ENCODE peak calls at places on chromosomes 4 and X, in four cellular contexts. O is K562, Z is HepG2, D is Panc1. T is an unnamed sample.

GRCh38 chr4:87967193-87967592 is 8.3 kb upstream of the SPP1 start:
- DNase-seq in O (no peak), Z (no peak), D (no peak), T (no peak)

GRCh38 chr4:5568931-5569330 is 139.4 kb downstream of the EVC2 start:
- DNase-seq in Z (no peak), O (no peak), D (no peak), T (no peak)

GRCh38 chrX:106932492-106932923 is 12.3 kb downstream of the CLDN2 start:
- DNase-seq in O (no peak), Z (peak; percentile 78), D (no peak), T (no peak)

GRCh38 chrX:153063315-153063714 is 7.0 kb downstream of the PNMA3 start:
- DNase-seq in Z (peak; percentile 79), O (no peak), D (no peak), T (no peak)

GRCh38 chr4:56692576-56692975 is 11.5 kb upstream of the HOPX start:
- DNase-seq in Z (no peak), O (no peak), D (no peak), T (no peak)

GRCh38 chrX:151871244-151871643 is 41.4 kb upstream of the MAGEA4 start:
- DNase-seq in Z (peak; percentile 0), D (no peak), O (no peak), T (peak; percentile 38)

GRCh38 chr4:119735136-119735770 is 106.6 kb upstream of the PDE5A start:
- DNase-seq in D (peak; percentile 78), Z (no peak), O (no peak), T (no peak)

GRCh38 chr4:113316879-113317278 is 267.4 kb downstream of the ANK2 start:
- DNase-seq in Z (no peak), O (no peak), D (no peak), T (no peak)

GRCh38 chrX:141443922-141444321 is 140.6 kb downstream of the SPANXA1 start:
- DNase-seq in O (no peak), Z (no peak), D (no peak), T (no peak)

GRCh38 chrX:12974797-12975669 is at the start of gene TMSB4X:
- DNase-seq in D (no peak), O (peak; percentile 73), Z (no peak), T (no peak)

GRCh38 chrX:21708116-21708515 is 49.8 kb downstream of the SMPX start:
- DNase-seq in D (no peak), Z (no peak), O (no peak), T (no peak)

GRCh38 chrX:108468486-108468885 is 28.8 kb downstream of the COL4A5 start:
- DNase-seq in D (no peak), Z (no peak), O (no peak), T (no peak)

GRCh38 chr4:82097504-82097903 is 276.3 kb downstream of the HNRNPD start:
- DNase-seq in D (no peak), O (no peak), Z (no peak), T (no peak)

GRCh38 chr4:173013232-173013932 is 155.2 kb upstream of the GALNT7 start:
- DNase-seq in O (peak; percentile 62), Z (peak; percentile 21), D (no peak), T (no peak)

GRCh38 chrX:100477468-100477867 is 67.4 kb upstream of the PCDH19 start:
- DNase-seq in O (no peak), D (no peak), Z (no peak), T (no peak)

GRCh38 chrX:108310511-108310910 is 127.7 kb downstream of the COL4A6 start:
- DNase-seq in D (no peak), Z (no peak), O (no peak), T (no peak)

GRCh38 chrX:42496239-42496638 is 281.7 kb downstream of the PPP1R2C start:
- DNase-seq in D (no peak), O (no peak), Z (no peak), T (no peak)

GRCh38 chrX:46957299-46957698 is 45.1 kb downstream of the JADE3 start:
- DNase-seq in Z (no peak), O (no peak), D (no peak), T (no peak)

GRCh38 chrX:32281853-32282252 is 929.5 kb downstream of the DMD start:
- DNase-seq in Z (no peak), O (no peak), D (no peak), T (no peak)
- TF ChIP-seq TCF7L2 in Z (no peak), O (no peak), D (no peak), T (no peak)

DNA sequence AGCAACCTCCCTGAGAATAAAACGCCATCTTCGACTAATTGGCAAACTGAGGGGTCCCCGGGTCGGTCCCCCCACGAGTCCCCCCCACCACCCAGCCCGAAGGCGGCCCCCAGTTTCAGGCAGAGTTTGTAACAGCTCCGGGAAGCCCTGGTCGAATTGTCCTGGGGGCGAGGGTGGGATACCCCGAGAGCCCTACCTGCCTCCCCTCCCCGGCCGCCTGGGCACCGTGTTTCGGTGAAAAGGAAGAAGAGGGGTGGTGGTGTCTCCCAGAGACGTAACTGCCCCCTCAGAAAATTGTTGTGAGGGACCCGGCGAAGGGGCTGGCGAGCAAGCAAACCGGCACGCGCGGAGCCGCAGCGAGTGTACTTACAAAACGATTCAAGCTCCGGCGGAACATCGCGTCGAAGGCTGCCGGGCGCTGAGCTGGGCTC is 1.2 kb downstream of the ATP11C start:
- DNase-seq in O (peak; percentile 15), D (no peak), Z (no peak), T (no peak)
- TF ChIP-seq TCF7L2 in O (no peak), D (no peak), Z (no peak), T (no peak)

DNA sequence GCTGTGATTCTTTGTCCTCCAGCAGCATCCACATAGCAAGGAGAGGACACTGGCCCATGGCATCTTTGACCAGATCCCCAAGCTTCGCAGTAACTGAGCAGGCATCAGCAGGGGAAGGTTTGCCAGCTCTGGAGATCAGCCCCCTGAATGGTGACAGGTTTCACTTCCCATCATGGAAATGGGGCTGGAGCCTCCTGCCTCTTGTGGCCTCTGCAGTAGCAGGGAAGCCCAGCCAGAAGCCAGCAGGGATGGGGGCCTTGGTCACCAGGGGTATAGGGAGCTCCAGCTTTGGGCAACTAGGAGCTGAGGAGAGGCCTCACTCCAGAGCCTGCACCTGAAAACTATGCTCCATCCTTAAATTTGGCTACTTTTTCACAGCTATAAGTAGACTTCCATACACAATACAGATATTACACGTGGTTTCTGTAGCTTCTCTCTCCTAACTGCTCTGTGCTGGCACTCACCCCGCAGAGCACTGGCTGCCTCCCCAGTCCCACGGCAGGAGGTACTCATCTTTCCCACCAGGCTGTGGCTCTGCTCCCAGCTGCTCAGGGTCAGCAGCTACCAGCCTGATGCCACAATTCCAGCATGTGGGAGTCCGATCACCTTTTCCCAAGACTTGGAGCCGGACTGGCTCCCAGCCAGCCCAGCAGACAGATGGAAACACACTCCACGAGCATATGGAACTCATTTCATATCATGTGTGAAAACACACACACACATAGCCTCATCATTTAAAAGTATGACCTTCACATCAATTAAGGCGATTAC is 2.8 kb downstream of the TMEM271 start:
- DNase-seq in D (no peak), Z (no peak), O (no peak), T (no peak)
- TF ChIP-seq TCF7L2 in D (no peak), Z (no peak), O (no peak), T (no peak)

GRCh38 chr4:102137217-102137616 is 208.1 kb downstream of the SLC39A8 start:
- DNase-seq in O (no peak), Z (no peak), D (no peak), T (no peak)

GRCh38 chr4:102139932-102140331 is 205.3 kb downstream of the SLC39A8 start:
- DNase-seq in Z (no peak), D (no peak), O (no peak), T (peak; percentile 36)

GRCh38 chr4:102139132-102139573 is 206.1 kb downstream of the SLC39A8 start:
- DNase-seq in O (no peak), Z (no peak), D (no peak), T (peak; percentile 23)

GRCh38 chr4:102143433-102143832 is 201.8 kb downstream of the SLC39A8 start:
- DNase-seq in Z (no peak), D (no peak), O (no peak), T (no peak)

GRCh38 chr4:102141855-102142254 is 203.4 kb downstream of the SLC39A8 start:
- DNase-seq in O (no peak), Z (no peak), D (no peak), T (no peak)
- TF ChIP-seq TCF7L2 in O (no peak), Z (no peak), D (no peak), T (no peak)

DNA sequence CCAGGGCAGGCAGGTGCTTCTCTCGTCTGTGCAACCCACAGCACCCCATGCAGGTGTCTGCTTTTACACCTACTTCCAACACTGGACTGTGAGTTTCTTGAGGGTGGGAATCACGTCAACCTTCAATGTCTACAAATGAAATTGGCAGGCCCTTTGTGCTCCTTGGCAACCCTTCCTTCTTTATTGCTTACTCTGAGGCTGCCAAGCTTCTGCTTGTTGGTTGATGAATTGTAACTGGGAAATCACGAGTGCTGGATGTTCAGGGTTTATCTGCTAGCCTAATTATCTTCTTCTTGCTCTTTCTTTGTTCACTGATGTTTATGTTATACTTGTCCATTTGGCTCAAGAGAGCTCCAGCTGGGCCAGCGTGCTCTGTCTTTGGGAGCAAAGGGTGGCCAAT is 2.5 kb upstream of the DGAT2L6 start:
- DNase-seq in Z (no peak), D (no peak), O (no peak), T (no peak)
- TF ChIP-seq TCF7L2 in Z (no peak), D (no peak), O (no peak), T (no peak)

GRCh38 chr4:137997496-137997895 is 244.7 kb downstream of the SLC7A11 start:
- DNase-seq in O (no peak), Z (no peak), D (no peak), T (no peak)
- TF ChIP-seq TCF7L2 in O (no peak), Z (no peak), D (no peak), T (no peak)

DNA sequence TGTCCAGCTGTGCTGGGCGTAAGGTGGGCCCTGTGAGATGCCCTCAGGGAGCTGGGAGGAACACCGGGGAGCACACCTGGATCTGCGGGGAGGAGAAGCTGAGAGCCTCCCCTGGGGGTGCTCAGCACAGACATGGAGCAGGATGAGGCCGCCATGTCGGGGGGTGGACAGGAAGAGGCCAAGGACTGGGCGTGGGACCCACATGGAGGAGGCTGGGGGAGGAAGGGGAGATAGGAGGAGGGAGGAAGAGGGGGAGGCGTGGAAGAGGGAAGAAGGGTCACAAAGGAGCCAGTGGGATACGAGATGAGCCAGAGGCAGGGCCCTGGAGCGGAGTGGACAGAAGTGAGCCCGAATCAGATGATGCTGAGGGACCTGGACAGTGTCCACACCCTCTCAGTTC is 66.3 kb downstream of the ZFYVE28 start:
- DNase-seq in D (no peak), Z (no peak), O (no peak), T (no peak)
- TF ChIP-seq TCF7L2 in D (no peak), Z (no peak), O (no peak), T (no peak)

GRCh38 chr4:24765331-24765990 is 29.9 kb upstream of the SOD3 start:
- DNase-seq in Z (no peak), O (no peak), D (no peak), T (no peak)

GRCh38 chr4:24768604-24769003 is 26.8 kb upstream of the SOD3 start:
- DNase-seq in D (no peak), O (no peak), Z (no peak), T (no peak)

GRCh38 chr4:24768006-24768405 is 27.4 kb upstream of the SOD3 start:
- DNase-seq in O (no peak), Z (no peak), D (no peak), T (no peak)

GRCh38 chr4:24764305-24764704 is 31.1 kb upstream of the SOD3 start:
- DNase-seq in Z (no peak), O (no peak), D (no peak), T (no peak)

GRCh38 chr4:24763631-24764302 is 31.6 kb upstream of the SOD3 start:
- DNase-seq in O (no peak), D (no peak), Z (no peak), T (no peak)
- TF ChIP-seq TCF7L2 in O (no peak), D (no peak), Z (no peak), T (no peak)